ENCODE peak calls at places on chromosomes 12 and 14, in four cellular contexts. One of them, this sample, is unnamed.

GRCh38 chr12:49264466-49264872 is 413 bp upstream of the TUBA1C start:
- DNase-seq in fibroblast of the conjunctiva: no peak
- DNase-seq in stimulated activated CD8-positive, alpha-beta memory T cell treated with anti-CD3 and anti-CD28 coated beads, Interleukin-12 subunit alpha, Interleukin-12 subunit beta, amount 100 ng/mL, for 4 hours: no peak
- DNase-seq in kidney epithelial cell: no peak
- DNase-seq in this sample: no peak

GRCh38 chr12:76680940-76681339 is 83.0 kb upstream of the ZDHHC17 start:
- DNase-seq in stimulated activated CD8-positive, alpha-beta memory T cell treated with anti-CD3 and anti-CD28 coated beads, Interleukin-12 subunit alpha, Interleukin-12 subunit beta, amount 100 ng/mL, for 4 hours: no peak
- DNase-seq in fibroblast of the conjunctiva: no peak
- DNase-seq in kidney epithelial cell: no peak
- DNase-seq in this sample: no peak

GRCh38 chr12:119178544-119179334 is at the start of gene HSPB8:
- DNase-seq in fibroblast of the conjunctiva: peak; percentile 63
- DNase-seq in stimulated activated CD8-positive, alpha-beta memory T cell treated with anti-CD3 and anti-CD28 coated beads, Interleukin-12 subunit alpha, Interleukin-12 subunit beta, amount 100 ng/mL, for 4 hours: no peak
- DNase-seq in kidney epithelial cell: peak; percentile 76
- DNase-seq in this sample: peak; percentile 73

GRCh38 chr12:130456375-130457199 is 118.9 kb downstream of the PIWIL1 start:
- DNase-seq in fibroblast of the conjunctiva: no peak
- DNase-seq in kidney epithelial cell: no peak
- DNase-seq in stimulated activated CD8-positive, alpha-beta memory T cell treated with anti-CD3 and anti-CD28 coated beads, Interleukin-12 subunit alpha, Interleukin-12 subunit beta, amount 100 ng/mL, for 4 hours: no peak
- DNase-seq in this sample: peak; percentile 73

GRCh38 chr12:89544730-89545184 is 18.9 kb upstream of the POC1B start:
- DNase-seq in stimulated activated CD8-positive, alpha-beta memory T cell treated with anti-CD3 and anti-CD28 coated beads, Interleukin-12 subunit alpha, Interleukin-12 subunit beta, amount 100 ng/mL, for 4 hours: no peak
- DNase-seq in kidney epithelial cell: no peak
- DNase-seq in fibroblast of the conjunctiva: no peak
- DNase-seq in this sample: peak; percentile 64

GRCh38 chr14:31159682-31160296 is 47.8 kb downstream of the HECTD1 start:
- DNase-seq in fibroblast of the conjunctiva: peak; percentile 23
- DNase-seq in kidney epithelial cell: no peak
- DNase-seq in stimulated activated CD8-positive, alpha-beta memory T cell treated with anti-CD3 and anti-CD28 coated beads, Interleukin-12 subunit alpha, Interleukin-12 subunit beta, amount 100 ng/mL, for 4 hours: no peak
- DNase-seq in this sample: no peak

GRCh38 chr12:47964102-47964723 is 817 bp downstream of the TMEM106C start:
- DNase-seq in fibroblast of the conjunctiva: no peak
- DNase-seq in kidney epithelial cell: no peak
- DNase-seq in stimulated activated CD8-positive, alpha-beta memory T cell treated with anti-CD3 and anti-CD28 coated beads, Interleukin-12 subunit alpha, Interleukin-12 subunit beta, amount 100 ng/mL, for 4 hours: no peak
- DNase-seq in this sample: peak; percentile 67

GRCh38 chr12:70842942-70843341 is 77.6 kb downstream of the PTPRR start:
- DNase-seq in kidney epithelial cell: no peak
- DNase-seq in stimulated activated CD8-positive, alpha-beta memory T cell treated with anti-CD3 and anti-CD28 coated beads, Interleukin-12 subunit alpha, Interleukin-12 subunit beta, amount 100 ng/mL, for 4 hours: no peak
- DNase-seq in fibroblast of the conjunctiva: no peak
- DNase-seq in this sample: no peak

GRCh38 chr12:1533205-1533601 is 61.2 kb downstream of the FBXL14 start:
- DNase-seq in stimulated activated CD8-positive, alpha-beta memory T cell treated with anti-CD3 and anti-CD28 coated beads, Interleukin-12 subunit alpha, Interleukin-12 subunit beta, amount 100 ng/mL, for 4 hours: no peak
- DNase-seq in kidney epithelial cell: no peak
- DNase-seq in fibroblast of the conjunctiva: peak; percentile 54
- DNase-seq in this sample: no peak

GRCh38 chr12:131963381-131963780 is 13.6 kb downstream of the EP400 start:
- DNase-seq in kidney epithelial cell: no peak
- DNase-seq in stimulated activated CD8-positive, alpha-beta memory T cell treated with anti-CD3 and anti-CD28 coated beads, Interleukin-12 subunit alpha, Interleukin-12 subunit beta, amount 100 ng/mL, for 4 hours: no peak
- DNase-seq in fibroblast of the conjunctiva: no peak
- DNase-seq in this sample: no peak

GRCh38 chr14:51018521-51018920 is 74.2 kb upstream of the PYGL start:
- DNase-seq in kidney epithelial cell: no peak
- DNase-seq in fibroblast of the conjunctiva: no peak
- DNase-seq in stimulated activated CD8-positive, alpha-beta memory T cell treated with anti-CD3 and anti-CD28 coated beads, Interleukin-12 subunit alpha, Interleukin-12 subunit beta, amount 100 ng/mL, for 4 hours: no peak
- DNase-seq in this sample: no peak

GRCh38 chr12:68497702-68498101 is 113.0 kb upstream of the RAP1B start:
- DNase-seq in stimulated activated CD8-positive, alpha-beta memory T cell treated with anti-CD3 and anti-CD28 coated beads, Interleukin-12 subunit alpha, Interleukin-12 subunit beta, amount 100 ng/mL, for 4 hours: no peak
- DNase-seq in fibroblast of the conjunctiva: no peak
- DNase-seq in kidney epithelial cell: peak; percentile 92
- DNase-seq in this sample: no peak

GRCh38 chr12:6767592-6768384 is 1.6 kb downstream of the PTMS start:
- DNase-seq in fibroblast of the conjunctiva: no peak
- DNase-seq in kidney epithelial cell: no peak
- DNase-seq in stimulated activated CD8-positive, alpha-beta memory T cell treated with anti-CD3 and anti-CD28 coated beads, Interleukin-12 subunit alpha, Interleukin-12 subunit beta, amount 100 ng/mL, for 4 hours: no peak
- DNase-seq in this sample: peak; percentile 40

GRCh38 chr12:54222609-54223008 is 33.8 kb upstream of the SMUG1 start:
- DNase-seq in stimulated activated CD8-positive, alpha-beta memory T cell treated with anti-CD3 and anti-CD28 coated beads, Interleukin-12 subunit alpha, Interleukin-12 subunit beta, amount 100 ng/mL, for 4 hours: no peak
- DNase-seq in kidney epithelial cell: peak; percentile 49
- DNase-seq in fibroblast of the conjunctiva: peak; percentile 61
- DNase-seq in this sample: no peak

GRCh38 chr14:34843011-34843554 is 32.1 kb downstream of the BAZ1A start:
- DNase-seq in stimulated activated CD8-positive, alpha-beta memory T cell treated with anti-CD3 and anti-CD28 coated beads, Interleukin-12 subunit alpha, Interleukin-12 subunit beta, amount 100 ng/mL, for 4 hours: no peak
- DNase-seq in fibroblast of the conjunctiva: peak; percentile 32
- DNase-seq in kidney epithelial cell: peak; percentile 63
- DNase-seq in this sample: no peak

GRCh38 chr14:76205708-76206107 is 54.0 kb downstream of the GPATCH2L start:
- DNase-seq in kidney epithelial cell: no peak
- DNase-seq in fibroblast of the conjunctiva: no peak
- DNase-seq in stimulated activated CD8-positive, alpha-beta memory T cell treated with anti-CD3 and anti-CD28 coated beads, Interleukin-12 subunit alpha, Interleukin-12 subunit beta, amount 100 ng/mL, for 4 hours: no peak
- DNase-seq in this sample: no peak

This sample was measured in body of pancreas.